ENCODE peak calls at places on chromosome 11, in eight cellular contexts. T is fibroblast of the aortic adventitia, O is B cell, V is upper lobe of left lung, J is cardiac muscle cell, K is GM13976, G is fibroblast of pulmonary artery, F is AG04450. L is an unnamed sample.

GRCh38 chr11:18617688-18618340 is 16.3 kb downstream of the SPTY2D1 start:
- DNase-seq in T (peak), O (no peak), V (no peak), J (no peak), K (no peak), G (peak), F (no peak), L (peak)

GRCh38 chr11:117189191-117189940 is 9.8 kb upstream of the TAGLN start:
- DNase-seq in T (no peak), O (peak), V (peak), J (no peak), K (peak), G (no peak), F (no peak), L (no peak)

GRCh38 chr11:12840871-12841516 is 166.8 kb downstream of the TEAD1 start:
- DNase-seq in T (peak), O (no peak), V (no peak), J (no peak), K (no peak), G (no peak), F (no peak), L (no peak)

GRCh38 chr11:79087238-79087956 is 353.4 kb downstream of the TENM4 start:
- DNase-seq in T (peak), O (no peak), V (no peak), J (peak), K (no peak), G (peak), F (no peak), L (no peak)

GRCh38 chr11:76677010-76677771 is 6.6 kb upstream of the LRRC32 start:
- DNase-seq in T (no peak), O (no peak), V (no peak), J (no peak), K (no peak), G (no peak), F (no peak), L (peak)

GRCh38 chr11:117182551-117182935 is 4.0 kb downstream of the SIDT2 start:
- DNase-seq in T (no peak), O (no peak), V (peak), J (no peak), K (no peak), G (no peak), F (no peak), L (no peak)

GRCh38 chr11:61834278-61835004 is 6.3 kb downstream of the FADS2 start:
- DNase-seq in T (peak), O (peak), V (peak), J (peak), K (peak), G (peak), F (no peak), L (peak)

GRCh38 chr11:72433455-72434061 is 773 bp downstream of the CLPB start:
- DNase-seq in T (no peak), O (no peak), V (peak), J (no peak), K (no peak), G (no peak), F (no peak), L (no peak)

GRCh38 chr11:35077709-35078695 is 61.0 kb upstream of the CD44 start:
- DNase-seq in T (peak), O (peak), V (no peak), J (no peak), K (peak), G (peak), F (no peak), L (peak)

GRCh38 chr11:61113209-61113608 is 10.9 kb downstream of the CD5 start:
- DNase-seq in T (no peak), O (no peak), V (no peak), J (no peak), K (no peak), G (no peak), F (no peak), L (peak)

GRCh38 chr11:108886608-108887007 is 221.7 kb downstream of the DDX10 start:
- DNase-seq in T (peak), O (no peak), V (no peak), J (no peak), K (no peak), G (peak), F (no peak), L (no peak)

GRCh38 chr11:64743591-64744543 is at the start of gene RASGRP2:
- DNase-seq in T (no peak), O (peak), V (peak), J (peak), K (peak), G (peak), F (no peak), L (peak)

GRCh38 chr11:131664811-131665210 is 294.4 kb downstream of the NTM start:
- DNase-seq in T (no peak), O (no peak), V (no peak), J (no peak), K (no peak), G (no peak), F (no peak), L (no peak)

GRCh38 chr11:63911440-63911839 is 5.5 kb downstream of the RCOR2 start:
- DNase-seq in T (no peak), O (no peak), V (no peak), J (no peak), K (no peak), G (no peak), F (no peak), L (no peak)

GRCh38 chr11:122097419-122098001 is 18.5 kb downstream of the BLID start:
- DNase-seq in T (peak), O (no peak), V (no peak), J (no peak), K (no peak), G (peak), F (no peak), L (no peak)

GRCh38 chr11:127470485-127470884 is 469.9 kb upstream of the KIRREL3 start:
- DNase-seq in T (no peak), O (no peak), V (no peak), J (peak), K (no peak), G (no peak), F (no peak), L (peak)

GRCh38 chr11:18427240-18427639 is 15.1 kb downstream of the LDHC start:
- DNase-seq in T (no peak), O (no peak), V (no peak), J (no peak), K (no peak), G (no peak), F (no peak), L (no peak)

GRCh38 chr11:117588166-117588810 is 208.7 kb downstream of the DSCAML1 start:
- DNase-seq in T (no peak), O (peak), V (no peak), J (peak), K (no peak), G (no peak), F (no peak), L (no peak)

GRCh38 chr11:96264364-96264763 is 78.6 kb downstream of the MAML2 start:
- DNase-seq in T (no peak), O (no peak), V (no peak), J (no peak), K (no peak), G (no peak), F (no peak), L (no peak)

GRCh38 chr11:123742334-123742733 is 874 bp upstream of the ZNF202 start:
- DNase-seq in T (no peak), O (no peak), V (no peak), J (peak), K (no peak), G (no peak), F (no peak), L (no peak)

GRCh38 chr11:48093795-48094642 is 113.7 kb downstream of the PTPRJ start:
- DNase-seq in T (no peak), O (peak), V (no peak), J (peak), K (no peak), G (peak), F (no peak), L (no peak)

GRCh38 chr11:132717824-132718223 is 814.5 kb downstream of the OPCML start:
- DNase-seq in T (no peak), O (no peak), V (no peak), J (no peak), K (no peak), G (no peak), F (no peak), L (no peak)

GRCh38 chr11:359181-359714 is 10.1 kb upstream of the B4GALNT4 start:
- DNase-seq in T (no peak), O (no peak), V (no peak), J (no peak), K (no peak), G (no peak), F (no peak), L (peak)

GRCh38 chr11:1297011-1297575 is 12.3 kb downstream of the TOLLIP start:
- DNase-seq in T (no peak), O (peak), V (no peak), J (no peak), K (no peak), G (no peak), F (no peak), L (no peak)

GRCh38 chr11:105215528-105215927 is 76.0 kb upstream of the CARD18 start:
- DNase-seq in T (no peak), O (no peak), V (no peak), J (no peak), K (no peak), G (no peak), F (no peak), L (no peak)

GRCh38 chr11:72352859-72353551 is 81.3 kb downstream of the CLPB start:
- DNase-seq in T (peak), O (no peak), V (no peak), J (peak), K (peak), G (peak), F (peak), L (no peak)

GRCh38 chr11:99632969-99633368 is 612.2 kb downstream of the CNTN5 start:
- DNase-seq in T (no peak), O (no peak), V (no peak), J (no peak), K (no peak), G (peak), F (no peak), L (no peak)
- TF ChIP-seq CTCF in T (no peak), O (no peak), V (no peak), J (no peak), K (no peak), G (no peak), F (no peak), L (no peak)

GRCh38 chr11:134592391-134592990 is 180.4 kb upstream of the B3GAT1 start:
- DNase-seq in T (no peak), O (no peak), V (peak), J (peak), K (peak), G (peak), F (no peak), L (peak)
- TF ChIP-seq CTCF in T (peak), O (peak), V (peak), J (peak), K (peak), G (peak), F (no peak), L (peak)

GRCh38 chr11:130146797-130147196 is 12.8 kb upstream of the ST14 start:
- DNase-seq in T (no peak), O (peak), V (peak), J (no peak), K (no peak), G (no peak), F (no peak), L (no peak)

GRCh38 chr11:130144721-130145327 is 14.8 kb upstream of the ST14 start:
- DNase-seq in T (no peak), O (no peak), V (no peak), J (peak), K (no peak), G (no peak), F (no peak), L (no peak)

GRCh38 chr11:130145975-130146776 is 13.4 kb upstream of the ST14 start:
- DNase-seq in T (no peak), O (no peak), V (peak), J (no peak), K (no peak), G (no peak), F (no peak), L (no peak)

GRCh38 chr11:130144129-130144528 is 15.5 kb upstream of the ST14 start:
- DNase-seq in T (no peak), O (no peak), V (no peak), J (no peak), K (no peak), G (no peak), F (no peak), L (no peak)

GRCh38 chr11:130145328-130145812 is 14.2 kb upstream of the ST14 start:
- DNase-seq in T (no peak), O (no peak), V (no peak), J (no peak), K (no peak), G (no peak), F (no peak), L (no peak)
- TF ChIP-seq CTCF in T (no peak), O (no peak), V (no peak), J (no peak), K (no peak), G (no peak), F (no peak), L (no peak)

GRCh38 chr11:3167143-3168119 is 2.3 kb upstream of the OSBPL5 start:
- DNase-seq in T (no peak), O (no peak), V (no peak), J (peak), K (no peak), G (no peak), F (no peak), L (no peak)

GRCh38 chr11:3164540-3165151 is 464 bp downstream of the OSBPL5 start:
- DNase-seq in T (no peak), O (no peak), V (no peak), J (no peak), K (no peak), G (no peak), F (no peak), L (no peak)

GRCh38 chr11:3165152-3165705 is at the start of gene OSBPL5:
- DNase-seq in T (peak), O (no peak), V (peak), J (peak), K (no peak), G (peak), F (peak), L (peak)

GRCh38 chr11:3166268-3167142 is 1.4 kb upstream of the OSBPL5 start:
- DNase-seq in T (no peak), O (no peak), V (no peak), J (no peak), K (no peak), G (no peak), F (no peak), L (no peak)

DNA sequence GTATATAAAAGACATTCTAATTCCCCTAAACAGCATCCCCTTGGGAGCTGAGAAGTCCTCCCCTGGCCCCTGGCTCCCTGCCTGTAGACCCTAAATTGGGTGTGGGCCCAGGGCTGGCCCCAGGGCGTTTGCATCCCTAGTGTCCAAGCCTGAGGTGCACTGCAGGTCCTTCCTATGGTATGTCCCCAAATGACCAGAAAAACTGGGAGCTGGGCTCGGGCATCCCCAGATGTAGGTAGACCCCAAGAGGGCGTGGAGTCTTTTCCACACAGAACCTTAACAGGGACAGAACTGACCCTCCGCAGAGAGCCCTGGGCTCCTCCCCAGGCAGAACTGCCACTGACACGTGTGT is 782 bp upstream of the OSBPL5 start:
- DNase-seq in T (no peak), O (no peak), V (no peak), J (peak), K (no peak), G (no peak), F (no peak), L (no peak)
- TF ChIP-seq CTCF in T (no peak), O (no peak), V (no peak), J (no peak), K (no peak), G (no peak), F (no peak), L (no peak)

DNA sequence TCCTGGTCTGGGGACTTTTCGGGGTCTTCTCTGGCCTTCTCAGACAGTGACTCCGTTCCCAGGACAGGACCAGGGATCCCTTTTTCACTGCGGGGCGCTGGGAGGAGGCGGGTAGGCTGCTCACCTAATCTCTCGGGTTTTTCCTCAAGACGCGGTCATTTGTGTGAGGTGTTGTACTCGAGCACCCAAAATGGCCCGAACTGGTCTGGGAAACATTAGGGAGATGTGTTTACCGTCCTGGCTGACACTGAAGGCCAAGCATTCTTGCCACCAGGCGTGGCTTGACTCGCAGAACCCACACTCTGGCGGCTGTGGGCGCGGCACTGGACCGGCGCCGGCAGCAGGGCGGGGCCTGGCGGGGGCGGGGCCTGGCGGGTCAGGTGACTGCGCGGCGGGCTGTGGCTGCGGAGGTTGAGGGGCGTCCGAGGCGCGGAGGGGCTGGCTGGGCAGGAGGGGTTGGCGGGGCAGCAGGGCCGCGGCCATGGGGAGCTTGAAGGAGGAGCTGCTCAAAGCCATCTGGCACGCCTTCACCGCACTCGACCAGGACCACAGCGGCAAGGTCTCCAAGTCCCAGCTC is at the start of gene SWAP70:
- DNase-seq in T (peak), O (peak), V (peak), J (peak), K (peak), G (peak), F (peak), L (peak)
- TF ChIP-seq CTCF in T (peak), O (no peak), V (peak), J (peak), K (no peak), G (peak), F (peak), L (no peak)

DNA sequence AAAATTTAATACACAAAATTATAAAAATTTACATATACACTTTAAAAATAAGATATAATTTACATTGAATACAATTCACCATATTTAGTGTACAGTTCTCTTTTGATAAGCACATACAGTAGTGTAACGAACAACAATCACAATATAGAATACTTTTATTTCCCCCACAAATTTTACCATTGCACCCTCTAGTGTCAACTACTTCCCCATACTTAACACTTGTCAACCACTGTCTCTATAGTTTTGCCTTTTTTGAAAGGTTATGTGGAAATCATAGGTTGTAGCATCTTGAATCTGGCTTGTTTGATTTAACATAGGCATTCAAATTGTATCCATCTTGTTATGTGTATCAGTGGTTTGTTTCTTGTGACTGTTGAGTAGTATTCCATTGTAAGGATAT is 21.3 kb upstream of the PANX1 start:
- DNase-seq in T (no peak), O (no peak), V (no peak), J (no peak), K (no peak), G (no peak), F (no peak), L (no peak)
- TF ChIP-seq CTCF in T (peak), O (no peak), V (no peak), J (peak), K (no peak), G (peak), F (peak), L (no peak)

GRCh38 chr11:10591741-10592140 is 23.3 kb upstream of the LYVE1 start:
- DNase-seq in T (no peak), O (no peak), V (no peak), J (no peak), K (no peak), G (no peak), F (no peak), L (no peak)

GRCh38 chr11:10590516-10590915 is 22.1 kb upstream of the LYVE1 start:
- DNase-seq in T (peak), O (no peak), V (no peak), J (no peak), K (no peak), G (no peak), F (peak), L (no peak)

GRCh38 chr11:10588904-10589303 is 20.4 kb upstream of the LYVE1 start:
- DNase-seq in T (no peak), O (no peak), V (no peak), J (no peak), K (no peak), G (no peak), F (no peak), L (no peak)

GRCh38 chr11:10594407-10594806 is 25.9 kb upstream of the LYVE1 start:
- DNase-seq in T (no peak), O (no peak), V (no peak), J (no peak), K (no peak), G (no peak), F (no peak), L (no peak)

DNA sequence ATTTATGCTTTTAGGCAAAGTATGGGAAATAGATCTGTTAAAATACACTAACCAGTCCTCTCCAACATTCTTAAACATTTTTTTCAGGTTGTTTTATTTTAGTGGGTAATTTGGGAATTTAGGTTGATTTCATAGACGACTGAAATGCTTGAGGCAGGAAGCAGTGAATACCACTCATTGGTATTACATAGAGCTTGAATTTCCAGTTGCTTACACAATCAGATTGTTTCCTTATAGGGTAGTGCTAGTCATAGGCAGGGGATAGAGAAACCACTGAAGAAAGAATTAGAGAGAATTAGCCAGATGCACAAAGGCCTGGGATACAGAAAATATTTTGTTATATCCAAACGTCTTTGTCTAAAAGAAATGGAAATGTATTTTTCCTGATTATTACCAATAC is 23.9 kb upstream of the LYVE1 start:
- DNase-seq in T (peak), O (no peak), V (no peak), J (no peak), K (no peak), G (peak), F (peak), L (no peak)
- TF ChIP-seq CTCF in T (no peak), O (no peak), V (no peak), J (no peak), K (no peak), G (no peak), F (no peak), L (no peak)

GRCh38 chr11:46017341-46017740 is 94.9 kb downstream of the LARGE2 start:
- DNase-seq in T (no peak), O (no peak), V (no peak), J (no peak), K (no peak), G (no peak), F (no peak), L (no peak)
- TF ChIP-seq CTCF in T (no peak), O (no peak), V (no peak), J (no peak), K (no peak), G (no peak), F (no peak), L (no peak)

DNA sequence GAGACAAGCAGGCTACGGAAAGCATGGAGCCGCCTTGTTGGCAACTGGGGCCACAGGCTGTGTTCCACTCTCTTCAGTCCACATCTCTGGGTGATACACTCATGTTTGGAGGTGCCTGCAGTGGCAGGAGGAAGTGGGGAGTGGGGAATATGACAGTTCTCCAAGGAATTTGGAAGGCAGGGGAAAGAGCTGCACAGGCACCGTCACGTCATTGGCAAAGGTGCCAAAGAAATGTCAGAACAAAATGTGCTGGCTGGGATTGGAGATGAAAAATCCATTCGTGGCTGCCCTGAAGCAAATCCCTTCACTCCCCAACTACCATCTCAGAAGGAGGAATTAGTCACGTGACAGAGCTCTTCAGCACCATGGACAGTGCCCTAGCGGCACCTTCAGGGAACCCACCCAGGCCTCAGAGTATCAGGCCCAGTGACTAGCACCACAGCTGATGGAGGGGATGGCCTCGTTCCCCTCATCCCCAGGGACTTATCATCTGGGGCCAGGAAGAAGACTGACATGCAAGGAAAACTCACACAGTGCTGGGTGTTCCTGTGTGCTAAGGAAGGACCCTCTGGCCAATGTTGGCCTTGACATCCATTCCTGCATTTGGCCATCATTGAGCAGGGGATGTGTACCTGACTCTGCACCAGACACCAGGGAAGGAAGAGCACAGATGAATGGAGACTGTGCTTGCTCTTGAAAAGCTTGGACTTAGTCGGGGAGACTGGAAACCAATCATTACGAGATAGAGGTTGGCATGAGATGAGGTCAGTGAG is 48.5 kb upstream of the PRDM11 start:
- DNase-seq in T (peak), O (no peak), V (no peak), J (peak), K (no peak), G (peak), F (no peak), L (peak)
- TF ChIP-seq CTCF in T (no peak), O (no peak), V (peak), J (no peak), K (no peak), G (no peak), F (no peak), L (no peak)

L was measured in activated CD8-positive, alpha-beta T cell treated with anti-CD3 and anti-CD28 coated beads for 36 hours.